ENCODE peak calls at places on chromosomes 12 and 14, in five cellular contexts. B, D, O, X and E are unnamed samples.
A peak's percentile ranks its signal among the peaks of the same experiment; 100 is the strongest.

GRCh38 chr12:18496156-18496555 is 234.8 kb downstream of the PIK3C2G start:
- DNase-seq in X (no peak), O (no peak), B (no peak), D (no peak), E (no peak)

GRCh38 chr12:111780166-111780565 is 13.4 kb downstream of the ALDH2 start:
- DNase-seq in D (no peak), B (no peak), O (no peak), X (no peak), E (no peak)

GRCh38 chr14:105470812-105471771 is 3.5 kb upstream of the CRIP2 start:
- DNase-seq in D (peak; percentile 71), O (peak; percentile 52), X (peak; percentile 79), B (no peak), E (no peak)

GRCh38 chr14:99040047-99040446 is 231.9 kb downstream of the BCL11B start:
- DNase-seq in D (no peak), O (no peak), X (no peak), B (no peak), E (no peak)

GRCh38 chr12:122082621-122083356 is 4.2 kb downstream of the MLXIP start:
- DNase-seq in O (no peak), X (peak; percentile 89), B (no peak), D (no peak), E (no peak)

GRCh38 chr12:106724934-106725333 is 49.5 kb upstream of the RIC8B start:
- DNase-seq in D (no peak), X (no peak), O (no peak), B (no peak), E (no peak)

GRCh38 chr12:124053855-124054254 is 80.8 kb downstream of the ZNF664 start:
- DNase-seq in B (peak; percentile 63), O (peak; percentile 78), D (peak; percentile 82), X (peak; percentile 57), E (peak; percentile 51)

GRCh38 chr14:96592591-96593388 is 90.6 kb downstream of the PAPOLA start:
- DNase-seq in B (peak; percentile 21), X (peak; percentile 48), D (no peak), O (no peak), E (peak; percentile 26)

GRCh38 chr12:109455706-109456105 is 21.4 kb downstream of the KCTD10 start:
- DNase-seq in X (no peak), B (no peak), O (no peak), D (no peak), E (no peak)

GRCh38 chr14:106417224-106418049 is 891.1 kb downstream of the TMEM121 start:
- DNase-seq in X (peak; percentile 49), D (peak; percentile 32), B (peak; percentile 5), O (no peak), E (no peak)

GRCh38 chr12:120218680-120219606 is 18.0 kb upstream of the RPLP0 start:
- DNase-seq in O (no peak), D (no peak), B (no peak), X (no peak), E (no peak)
- H2BK12ac ChIP-seq in O (no peak overlapping the region), D (no peak overlapping the region), B (no peak overlapping the region), X (no peak overlapping the region), E (no peak overlapping the region)

GRCh38 chr12:11731455-11731854 is 82.0 kb downstream of the ETV6 start:
- DNase-seq in X (peak; percentile 41), B (no peak), O (peak; percentile 48), D (no peak), E (no peak)

GRCh38 chr12:11732023-11732422 is 82.5 kb downstream of the ETV6 start:
- DNase-seq in X (no peak), O (no peak), B (no peak), D (no peak), E (no peak)

GRCh38 chr12:11730299-11731041 is 81.0 kb downstream of the ETV6 start:
- DNase-seq in B (no peak), D (no peak), O (no peak), X (no peak), E (no peak)

GRCh38 chr12:11729439-11730150 is 80.1 kb downstream of the ETV6 start:
- DNase-seq in X (no peak), D (no peak), B (no peak), O (no peak), E (no peak)

DNA sequence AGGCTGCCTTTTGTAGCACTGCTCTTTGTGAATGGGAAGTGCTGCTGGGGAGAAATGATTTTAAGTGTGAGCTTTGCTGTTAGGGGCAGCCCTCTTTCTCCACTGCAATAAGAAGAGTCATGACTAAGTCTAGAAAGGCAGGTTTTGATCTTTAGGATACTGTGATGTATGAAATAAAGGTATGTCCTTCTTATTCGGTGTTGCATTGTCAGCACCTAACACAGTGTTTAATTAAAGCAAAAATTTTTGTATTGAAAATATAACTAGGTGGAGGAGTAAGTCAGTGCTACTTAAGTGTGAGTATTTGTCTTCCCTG is 81.5 kb downstream of the ETV6 start:
- DNase-seq in B (no peak), O (no peak), X (no peak), D (no peak), E (no peak)
- H2BK5ac ChIP-seq in B (no peak overlapping the region), O (peak overlapping the region; percentile 53), X (no peak overlapping the region), D (no peak overlapping the region), E (no peak overlapping the region)

GRCh38 chr12:117484901-117485300 is 123.5 kb upstream of the NOS1 start:
- DNase-seq in D (no peak), B (no peak), X (no peak), O (no peak), E (no peak)

GRCh38 chr12:117476341-117476740 is 114.9 kb upstream of the NOS1 start:
- DNase-seq in B (no peak), O (no peak), X (no peak), D (no peak), E (no peak)

GRCh38 chr12:117485984-117486839 is 124.8 kb upstream of the NOS1 start:
- DNase-seq in D (no peak), X (no peak), B (no peak), O (peak; percentile 5), E (no peak)

GRCh38 chr12:117486840-117487659 is 125.6 kb upstream of the NOS1 start:
- DNase-seq in X (peak; percentile 88), O (peak; percentile 17), B (no peak), D (no peak), E (no peak)

GRCh38 chr12:117481470-117481869 is 120.0 kb upstream of the NOS1 start:
- DNase-seq in B (no peak), X (no peak), O (no peak), D (no peak), E (no peak)
- H3K18ac ChIP-seq in B (no peak overlapping the region), X (no peak overlapping the region), O (no peak overlapping the region), D (no peak overlapping the region), E (no peak overlapping the region)

GRCh38 chr14:29820785-29821184 is 106.9 kb downstream of the PRKD1 start:
- DNase-seq in X (no peak), B (no peak), O (no peak), D (no peak), E (no peak)
- H2BK12ac ChIP-seq in X (no peak overlapping the region), B (no peak overlapping the region), O (no peak overlapping the region), D (no peak overlapping the region), E (no peak overlapping the region)

GRCh38 chr12:24907464-24907863 is 41.4 kb downstream of the BCAT1 start:
- DNase-seq in X (no peak), B (no peak), O (no peak), D (no peak), E (no peak)

GRCh38 chr12:24913130-24913529 is 35.8 kb downstream of the BCAT1 start:
- DNase-seq in X (no peak), D (no peak), O (no peak), B (no peak), E (no peak)

GRCh38 chr12:24909667-24910066 is 39.2 kb downstream of the BCAT1 start:
- DNase-seq in O (peak; percentile 96), X (peak; percentile 52), B (no peak), D (no peak), E (no peak)

GRCh38 chr12:24913953-24914352 is 34.9 kb downstream of the BCAT1 start:
- DNase-seq in X (no peak), D (no peak), O (no peak), B (no peak), E (no peak)

DNA sequence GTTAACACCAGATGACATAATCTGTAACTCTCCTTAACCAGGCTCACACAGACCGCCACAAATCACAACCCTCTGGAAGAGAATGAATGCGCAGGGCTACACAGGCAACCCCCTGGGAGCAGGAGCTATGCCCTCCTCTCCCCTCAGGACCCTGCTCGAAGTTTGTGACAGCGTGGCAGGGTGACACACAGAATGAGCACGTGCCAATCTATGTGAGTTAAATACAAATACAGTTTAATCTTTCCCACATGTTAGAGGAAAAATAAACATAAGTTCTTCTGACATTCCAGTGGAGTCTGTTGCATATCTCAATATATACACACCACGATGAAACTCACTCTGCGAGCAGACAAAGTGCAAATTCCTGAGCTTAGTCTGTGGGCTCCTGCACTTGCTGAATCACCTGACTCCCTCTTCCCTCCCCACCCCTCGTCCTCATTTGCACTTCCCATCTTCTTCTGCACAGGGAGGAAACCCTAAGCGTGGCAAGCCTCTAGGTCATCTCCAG is 37.6 kb downstream of the BCAT1 start:
- DNase-seq in O (peak; percentile 90), X (no peak), B (no peak), D (no peak), E (no peak)
- H2BK5ac ChIP-seq in O (no peak overlapping the region), X (no peak overlapping the region), B (no peak overlapping the region), D (no peak overlapping the region), E (no peak overlapping the region)